ENCODE peak calls at places on chromosomes 2 and 18, in four cellular contexts. One of them, this sample, is unnamed.

GRCh38 chr2:95265182-95265581 is 9.1 kb upstream of the PROM2 start:
- DNase-seq in testis: no peak
- DNase-seq in A549: no peak
- DNase-seq in suprapubic skin: no peak
- DNase-seq in this sample: no peak

GRCh38 chr2:126788113-126788512 is 110.6 kb upstream of the TEX51 start:
- DNase-seq in testis: no peak
- DNase-seq in A549: no peak
- DNase-seq in suprapubic skin: peak
- DNase-seq in this sample: no peak

GRCh38 chr18:70380915-70381896 is 92.4 kb downstream of the SOCS6 start:
- DNase-seq in testis: peak
- DNase-seq in A549: peak
- DNase-seq in suprapubic skin: no peak
- DNase-seq in this sample: peak

GRCh38 chr2:204293884-204294535 is 251.3 kb upstream of the PARD3B start:
- DNase-seq in testis: no peak
- DNase-seq in A549: no peak
- DNase-seq in suprapubic skin: no peak
- DNase-seq in this sample: no peak

GRCh38 chr2:220569380-220569779 is 942.0 kb downstream of the SLC4A3 start:
- DNase-seq in testis: no peak
- DNase-seq in A549: no peak
- DNase-seq in suprapubic skin: no peak
- DNase-seq in this sample: no peak

GRCh38 chr2:88540346-88540745 is 86.9 kb downstream of the EIF2AK3 start:
- DNase-seq in testis: no peak
- DNase-seq in A549: peak
- DNase-seq in suprapubic skin: no peak
- DNase-seq in this sample: no peak

GRCh38 chr2:40165503-40165867 is 286.4 kb downstream of the SLC8A1 start:
- DNase-seq in testis: peak
- DNase-seq in A549: no peak
- DNase-seq in suprapubic skin: no peak
- DNase-seq in this sample: no peak

GRCh38 chr2:25309402-25309801 is 32.3 kb downstream of the DNMT3A start:
- DNase-seq in testis: peak
- DNase-seq in A549: peak
- DNase-seq in suprapubic skin: no peak
- DNase-seq in this sample: no peak

GRCh38 chr2:134408386-134408785 is 154.5 kb downstream of the MGAT5 start:
- DNase-seq in testis: no peak
- DNase-seq in A549: no peak
- DNase-seq in suprapubic skin: no peak
- DNase-seq in this sample: no peak

GRCh38 chr2:173934895-173935294 is 30.3 kb downstream of the SP3 start:
- DNase-seq in testis: no peak
- DNase-seq in A549: no peak
- DNase-seq in suprapubic skin: no peak
- DNase-seq in this sample: no peak

GRCh38 chr2:166895243-166895642 is 7.0 kb downstream of the XIRP2 start:
- DNase-seq in testis: no peak
- DNase-seq in A549: no peak
- DNase-seq in suprapubic skin: no peak
- DNase-seq in this sample: no peak

GRCh38 chr2:129255610-129256313 is 723.7 kb upstream of the RAB6C start:
- DNase-seq in testis: no peak
- DNase-seq in A549: no peak
- DNase-seq in suprapubic skin: no peak
- DNase-seq in this sample: no peak

GRCh38 chr18:8732442-8733360 is 27.3 kb downstream of the MTCL1 start:
- DNase-seq in testis: no peak
- DNase-seq in A549: peak
- DNase-seq in suprapubic skin: no peak
- DNase-seq in this sample: no peak

GRCh38 chr2:72011791-72012190 is 135.9 kb downstream of the CYP26B1 start:
- DNase-seq in testis: no peak
- DNase-seq in A549: no peak
- DNase-seq in suprapubic skin: peak
- DNase-seq in this sample: no peak

GRCh38 chr18:22223263-22223960 is 54.0 kb downstream of the GATA6 start:
- DNase-seq in testis: peak
- DNase-seq in A549: peak
- DNase-seq in suprapubic skin: peak
- DNase-seq in this sample: peak

GRCh38 chr2:70948350-70949003 is 12.8 kb downstream of the ATP6V1B1 start:
- DNase-seq in testis: peak
- DNase-seq in A549: peak
- DNase-seq in suprapubic skin: peak
- DNase-seq in this sample: peak

GRCh38 chr2:142975239-142975638 is 97.8 kb downstream of the KYNU start:
- DNase-seq in testis: no peak
- DNase-seq in A549: no peak
- DNase-seq in suprapubic skin: no peak
- DNase-seq in this sample: no peak

GRCh38 chr2:34143149-34143548 is 544.0 kb upstream of the FAM98A start:
- DNase-seq in testis: no peak
- DNase-seq in A549: no peak
- DNase-seq in suprapubic skin: no peak
- DNase-seq in this sample: no peak

GRCh38 chr2:173053043-173053699 is 22.5 kb upstream of the MAP3K20 start:
- DNase-seq in testis: no peak
- DNase-seq in A549: no peak
- DNase-seq in suprapubic skin: no peak
- DNase-seq in this sample: no peak

GRCh38 chr18:22391571-22392359 is 25.9 kb downstream of the CTAGE1 start:
- DNase-seq in testis: no peak
- DNase-seq in A549: peak
- DNase-seq in suprapubic skin: no peak
- DNase-seq in this sample: no peak

GRCh38 chr2:85583667-85584353 is 421 bp upstream of the VAMP5 start:
- DNase-seq in testis: no peak
- DNase-seq in A549: no peak
- DNase-seq in suprapubic skin: no peak
- DNase-seq in this sample: no peak

GRCh38 chr2:141911485-141912066 is 219.2 kb downstream of the LRP1B start:
- DNase-seq in testis: peak
- DNase-seq in A549: peak
- DNase-seq in suprapubic skin: no peak
- DNase-seq in this sample: no peak

GRCh38 chr2:179588486-179589145 is 272.8 kb downstream of the ZNF385B start:
- DNase-seq in testis: no peak
- DNase-seq in A549: no peak
- DNase-seq in suprapubic skin: no peak
- DNase-seq in this sample: no peak

GRCh38 chr2:97742381-97742847 is 29.0 kb downstream of the ZAP70 start:
- DNase-seq in testis: no peak
- DNase-seq in A549: no peak
- DNase-seq in suprapubic skin: no peak
- DNase-seq in this sample: no peak

GRCh38 chr2:182186132-182186735 is 200.6 kb downstream of the PPP1R1C start:
- DNase-seq in testis: no peak
- DNase-seq in A549: peak
- DNase-seq in suprapubic skin: no peak
- DNase-seq in this sample: no peak

GRCh38 chr2:169767243-169767888 is 31.3 kb upstream of the SSB start:
- DNase-seq in testis: peak
- DNase-seq in A549: peak
- DNase-seq in suprapubic skin: no peak
- DNase-seq in this sample: peak

GRCh38 chr2:128930101-128930500 is 611.4 kb upstream of the HS6ST1 start:
- DNase-seq in testis: no peak
- DNase-seq in A549: no peak
- DNase-seq in suprapubic skin: no peak
- DNase-seq in this sample: no peak

GRCh38 chr18:48743046-48743445 is 204.2 kb downstream of the CTIF start:
- DNase-seq in testis: peak
- DNase-seq in A549: no peak
- DNase-seq in suprapubic skin: peak
- DNase-seq in this sample: no peak

GRCh38 chr2:98910349-98911125 is 25.5 kb downstream of the CRACDL start:
- DNase-seq in testis: no peak
- DNase-seq in A549: no peak
- DNase-seq in suprapubic skin: no peak
- DNase-seq in this sample: no peak

GRCh38 chr2:225487901-225488416 is 88.4 kb downstream of the NYAP2 start:
- DNase-seq in testis: no peak
- DNase-seq in A549: no peak
- DNase-seq in suprapubic skin: no peak
- DNase-seq in this sample: no peak

GRCh38 chr2:102367331-102367971 is 11.9 kb downstream of the IL18R1 start:
- DNase-seq in testis: no peak
- DNase-seq in A549: no peak
- DNase-seq in suprapubic skin: no peak
- DNase-seq in this sample: no peak

GRCh38 chr18:22102948-22103663 is 66.3 kb upstream of the GATA6 start:
- DNase-seq in testis: no peak
- DNase-seq in A549: no peak
- DNase-seq in suprapubic skin: no peak
- DNase-seq in this sample: no peak

GRCh38 chr2:201234167-201235139 is 25.9 kb upstream of the CASP8 start:
- DNase-seq in testis: no peak
- DNase-seq in A549: no peak
- DNase-seq in suprapubic skin: no peak
- DNase-seq in this sample: no peak

GRCh38 chr2:201232125-201232815 is 28.1 kb upstream of the CASP8 start:
- DNase-seq in testis: peak
- DNase-seq in A549: peak
- DNase-seq in suprapubic skin: peak
- DNase-seq in this sample: peak

GRCh38 chr2:201235865-201236811 is 24.2 kb upstream of the CASP8 start:
- DNase-seq in testis: peak
- DNase-seq in A549: peak
- DNase-seq in suprapubic skin: peak
- DNase-seq in this sample: peak

GRCh38 chr2:201237486-201238241 is 22.7 kb upstream of the CASP8 start:
- DNase-seq in testis: no peak
- DNase-seq in A549: no peak
- DNase-seq in suprapubic skin: no peak
- DNase-seq in this sample: no peak

GRCh38 chr2:201233192-201234166 is 26.9 kb upstream of the CASP8 start:
- DNase-seq in testis: peak
- DNase-seq in A549: peak
- DNase-seq in suprapubic skin: no peak
- DNase-seq in this sample: peak
- TF ChIP-seq POLR2A in testis: no peak
- TF ChIP-seq POLR2A in A549: peak
- TF ChIP-seq POLR2A in suprapubic skin: no peak
- TF ChIP-seq POLR2A in this sample: peak

GRCh38 chr18:42094875-42095274 is 139.8 kb downstream of the PIK3C3 start:
- DNase-seq in testis: no peak
- DNase-seq in A549: no peak
- DNase-seq in suprapubic skin: no peak
- DNase-seq in this sample: no peak

GRCh38 chr18:42087876-42088275 is 132.8 kb downstream of the PIK3C3 start:
- DNase-seq in testis: no peak
- DNase-seq in A549: no peak
- DNase-seq in suprapubic skin: no peak
- DNase-seq in this sample: no peak

GRCh38 chr18:42087195-42087594 is 132.2 kb downstream of the PIK3C3 start:
- DNase-seq in testis: no peak
- DNase-seq in A549: no peak
- DNase-seq in suprapubic skin: no peak
- DNase-seq in this sample: no peak

GRCh38 chr18:42095732-42096377 is 140.8 kb downstream of the PIK3C3 start:
- DNase-seq in testis: no peak
- DNase-seq in A549: no peak
- DNase-seq in suprapubic skin: no peak
- DNase-seq in this sample: no peak

DNA sequence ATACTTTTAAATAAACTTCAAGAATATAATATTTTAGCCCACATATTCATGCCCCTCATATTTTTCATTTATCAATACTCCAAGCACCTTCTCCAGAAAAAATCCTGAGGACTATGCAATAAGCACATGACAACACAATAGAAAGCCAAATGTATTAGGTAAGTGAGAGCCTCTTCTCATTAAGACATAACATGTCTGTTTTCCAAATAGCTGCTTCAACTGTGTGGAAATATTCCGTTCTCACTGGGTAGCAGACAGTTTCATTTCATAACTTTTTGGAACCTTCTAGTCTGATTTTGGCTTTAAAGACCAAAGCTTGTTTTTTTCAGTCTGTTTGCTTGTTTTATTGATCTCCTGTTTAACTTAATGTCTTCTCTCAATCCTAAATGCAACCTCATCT is 137.8 kb downstream of the PIK3C3 start:
- DNase-seq in testis: no peak
- DNase-seq in A549: no peak
- DNase-seq in suprapubic skin: no peak
- DNase-seq in this sample: no peak
- H3K27ac ChIP-seq in testis: no peak
- H3K27ac ChIP-seq in A549: no peak
- H3K27ac ChIP-seq in suprapubic skin: no peak
- H3K27ac ChIP-seq in this sample: no peak

GRCh38 chr18:52652451-52652850 is 312.5 kb downstream of the DCC start:
- DNase-seq in testis: no peak
- DNase-seq in A549: no peak
- DNase-seq in suprapubic skin: no peak
- DNase-seq in this sample: no peak
- TF ChIP-seq POLR2A in testis: no peak
- TF ChIP-seq POLR2A in A549: no peak
- TF ChIP-seq POLR2A in suprapubic skin: no peak
- TF ChIP-seq POLR2A in this sample: no peak

GRCh38 chr18:13178976-13179375 is 39.6 kb upstream of the LDLRAD4 start:
- DNase-seq in testis: no peak
- DNase-seq in A549: no peak
- DNase-seq in suprapubic skin: no peak
- DNase-seq in this sample: no peak
- H3K27ac ChIP-seq in testis: no peak
- H3K27ac ChIP-seq in A549: no peak
- H3K27ac ChIP-seq in suprapubic skin: no peak
- H3K27ac ChIP-seq in this sample: no peak